ENCODE peak calls at places on chromosome 2, in eight cellular contexts. C is EH; H is natural killer cell treated with Interleukin-12 subunit alpha and Interleukin-12 subunit beta and Interleukin-15 and Interleukin-18, amount 100 ng/mL, for 72 hours; F is kidney tubule cell; L is cardiac fibroblast; T is GM23248; Q is nephron progenitor cell; S is sciatic nerve. J is an unnamed sample.

GRCh38 chr2:96859338-96859649 is 1.5 kb upstream of the ANKRD39 start:
- DNase-seq in Q (no peak), L (no peak), S (peak; percentile 83), F (no peak), C (no peak), H (no peak), T (no peak), J (no peak)

GRCh38 chr2:131488306-131489205 is 3.6 kb downstream of the MZT2A start:
- DNase-seq in S (no peak), Q (no peak), H (no peak), C (no peak), L (no peak), F (no peak), T (no peak), J (no peak)

GRCh38 chr2:11819235-11819729 is 72.8 kb downstream of the LPIN1 start:
- DNase-seq in Q (no peak), C (no peak), L (no peak), F (no peak), H (no peak), S (no peak), T (no peak), J (no peak)

GRCh38 chr2:59726226-59726800 is 827.1 kb downstream of the BCL11A start:
- DNase-seq in F (no peak), S (no peak), L (no peak), T (no peak), H (no peak), Q (no peak), C (no peak), J (no peak)

GRCh38 chr2:168166902-168167510 is 80.4 kb downstream of the STK39 start:
- DNase-seq in F (peak; percentile 86), L (no peak), T (peak; percentile 73), H (no peak), S (no peak), C (peak; percentile 61), Q (no peak), J (no peak)

GRCh38 chr2:225437319-225437718 is 37.8 kb downstream of the NYAP2 start:
- DNase-seq in T (no peak), S (no peak), Q (no peak), L (no peak), F (no peak), C (no peak), H (no peak), J (no peak)

GRCh38 chr2:144950874-144951560 is 431.1 kb upstream of the ZEB2 start:
- DNase-seq in H (no peak), F (peak; percentile 76), T (peak; percentile 97), S (no peak), Q (no peak), L (peak; percentile 87), C (peak; percentile 83), J (no peak)

GRCh38 chr2:1052671-1053270 is 102.1 kb downstream of the SNTG2 start:
- DNase-seq in L (peak; percentile 30), C (peak; percentile 80), S (no peak), T (peak; percentile 12), H (no peak), F (peak; percentile 20), Q (peak; percentile 29), J (no peak)

GRCh38 chr2:47028846-47029560 is 113.4 kb upstream of the MCFD2 start:
- DNase-seq in F (peak; percentile 23), C (no peak), L (no peak), H (no peak), Q (no peak), T (no peak), S (no peak), J (no peak)

GRCh38 chr2:130370490-130370889 is 14.6 kb downstream of the PTPN18 start:
- DNase-seq in L (no peak), S (peak; percentile 54), Q (no peak), T (no peak), H (no peak), F (no peak), C (no peak), J (no peak)